ENCODE peak calls at places on chromosomes 12 and 14, in seven cellular contexts. Q is A549, L is body of pancreas, C is stomach, J is ovary, M is prostate gland, Y is IMR-90. R is an unnamed sample.

GRCh38 chr12:109766251-109766778 is 52.7 kb downstream of the FAM222A start:
- DNase-seq in Y (no peak), C (peak), M (no peak), L (peak), J (no peak), Q (no peak), R (no peak)

GRCh38 chr12:41967668-41968649 is 176.7 kb downstream of the GXYLT1 start:
- DNase-seq in L (no peak), Y (no peak), J (peak), C (no peak), Q (no peak), M (no peak), R (no peak)

GRCh38 chr12:48157889-48158370 is 615 bp upstream of the ASB8 start:
- DNase-seq in J (no peak), Q (no peak), L (no peak), Y (no peak), M (no peak), C (no peak), R (no peak)

GRCh38 chr12:40697566-40698257 is 5.5 kb downstream of the CNTN1 start:
- DNase-seq in Y (no peak), L (no peak), M (peak), Q (peak), C (no peak), J (no peak), R (no peak)

GRCh38 chr12:6507102-6507998 is 13.4 kb downstream of the NCAPD2 start:
- DNase-seq in Y (peak), Q (no peak), C (no peak), J (no peak), M (no peak), L (no peak), R (no peak)

GRCh38 chr12:85057370-85057963 is 21.3 kb downstream of the LRRIQ1 start:
- DNase-seq in M (peak), J (no peak), Y (peak), L (peak), C (no peak), Q (peak), R (peak)

GRCh38 chr12:101813117-101813516 is 17.6 kb downstream of the GNPTAB start:
- DNase-seq in C (no peak), Y (no peak), Q (no peak), M (no peak), J (no peak), L (no peak), R (no peak)

GRCh38 chr12:47766496-47767196 is 6.4 kb upstream of the SLC48A1 start:
- DNase-seq in Y (no peak), J (no peak), Q (no peak), C (no peak), M (no peak), L (no peak), R (no peak)

GRCh38 chr14:79278798-79279644 is 932.3 kb downstream of the DIO2 start:
- DNase-seq in J (no peak), C (peak), Q (peak), L (peak), M (peak), Y (peak), R (peak)

GRCh38 chr14:78758333-78758732 is 588.2 kb downstream of the NRXN3 start:
- DNase-seq in M (no peak), J (no peak), C (no peak), L (peak), Y (peak), Q (peak), R (peak)

GRCh38 chr14:61503167-61503801 is 181.9 kb downstream of the PRKCH start:
- DNase-seq in C (no peak), J (no peak), M (no peak), L (no peak), Y (peak), Q (no peak), R (no peak)

GRCh38 chr12:121167951-121168350 is 35.3 kb downstream of the P2RX7 start:
- DNase-seq in Y (no peak), C (no peak), M (no peak), L (no peak), J (no peak), Q (no peak), R (no peak)

GRCh38 chr12:121167232-121167820 is 34.6 kb downstream of the P2RX7 start:
- DNase-seq in C (no peak), M (no peak), L (peak), Q (no peak), J (no peak), Y (no peak), R (no peak)

GRCh38 chr12:121166356-121166755 is 33.7 kb downstream of the P2RX7 start:
- DNase-seq in L (no peak), M (no peak), C (no peak), Y (no peak), J (no peak), Q (no peak), R (no peak)

GRCh38 chr12:121172145-121172544 is 37.8 kb upstream of the P2RX4 start:
- DNase-seq in Q (no peak), L (no peak), M (no peak), C (no peak), Y (no peak), J (no peak), R (no peak)

GRCh38 chr12:121170581-121171260 is 38.0 kb downstream of the P2RX7 start:
- DNase-seq in Y (no peak), J (no peak), M (no peak), L (no peak), Q (no peak), C (no peak), R (no peak)
- H3K27ac ChIP-seq in Y (no peak), J (no peak), M (no peak), L (no peak), Q (no peak), C (no peak), R (no peak)

GRCh38 chr12:121626087-121626852 is at the start of gene ORAI1:
- DNase-seq in Q (peak), Y (peak), C (peak), J (peak), L (peak), M (peak), R (peak)
- TF ChIP-seq POLR2A in Q (peak), Y (no peak), C (no peak), J (peak), L (peak), M (peak), R (peak)

GRCh38 chr14:101966742-101967141 is 2.4 kb downstream of the DYNC1H1 start:
- DNase-seq in J (no peak), C (no peak), M (no peak), L (no peak), Y (no peak), Q (no peak), R (no peak)
- H3K27ac ChIP-seq in J (no peak), C (peak), M (no peak), L (no peak), Y (no peak), Q (peak), R (no peak)

GRCh38 chr12:76029982-76030377 is 1.6 kb downstream of the PHLDA1 start:
- DNase-seq in J (no peak), Q (peak), C (no peak), M (no peak), Y (peak), L (peak), R (peak)

GRCh38 chr12:76030378-76031080 is 1.0 kb downstream of the PHLDA1 start:
- DNase-seq in Y (peak), L (peak), C (peak), M (peak), Q (peak), J (peak), R (peak)

GRCh38 chr12:76032043-76032981 is 736 bp upstream of the PHLDA1 start:
- DNase-seq in J (peak), Q (peak), L (peak), Y (peak), C (peak), M (peak), R (peak)

GRCh38 chr12:76031081-76031413 is 529 bp downstream of the PHLDA1 start:
- DNase-seq in J (no peak), L (no peak), M (no peak), C (no peak), Y (no peak), Q (no peak), R (no peak)

GRCh38 chr12:76031414-76032042 is at the start of gene PHLDA1:
- DNase-seq in C (peak), J (peak), L (peak), M (peak), Q (peak), Y (peak), R (peak)
- TF ChIP-seq POLR2A in C (peak), J (peak), L (peak), M (peak), Q (peak), Y (peak), R (peak)

GRCh38 chr14:68941820-68942219 is 37.3 kb downstream of the ACTN1 start:
- DNase-seq in Q (peak), Y (peak), M (peak), L (peak), C (peak), J (no peak), R (no peak)

GRCh38 chr14:68944162-68944561 is 34.9 kb downstream of the ACTN1 start:
- DNase-seq in L (no peak), M (no peak), Q (no peak), J (no peak), C (no peak), Y (no peak), R (no peak)

GRCh38 chr14:68942281-68943035 is 36.6 kb downstream of the ACTN1 start:
- DNase-seq in J (no peak), C (no peak), Y (peak), L (no peak), M (no peak), Q (peak), R (no peak)

GRCh38 chr14:68945190-68945584 is 33.9 kb downstream of the ACTN1 start:
- DNase-seq in Y (no peak), C (no peak), M (no peak), J (no peak), L (no peak), Q (no peak), R (no peak)

GRCh38 chr14:68943107-68943506 is 36.0 kb downstream of the ACTN1 start:
- DNase-seq in M (no peak), J (no peak), L (peak), Y (peak), Q (no peak), C (no peak), R (no peak)
- H3K27ac ChIP-seq in M (peak), J (no peak), L (peak), Y (peak), Q (peak), C (peak), R (no peak)